ENCODE peak calls at places on chromosome 9, in seven cellular contexts. One of them, this sample, is unnamed.

GRCh38 chr9:18673179-18673578 is 199.2 kb downstream of the ADAMTSL1 start:
- DNase-seq in head of caudate nucleus: no peak
- DNase-seq in hypothalamus: no peak
- DNase-seq in hippocampal formation: no peak
- DNase-seq in activated T-helper 9 cell treated with anti-CD3 and anti-CD28 coated beads, Interleukin-2, amount 50 U/mL, for 16 hours: no peak
- DNase-seq in naive thymus-derived CD8-positive, alpha-beta T cell: no peak
- DNase-seq in ELR: no peak
- DNase-seq in this sample: no peak

GRCh38 chr9:129333961-129334743 is 156.1 kb upstream of the IER5L start:
- DNase-seq in head of caudate nucleus: peak
- DNase-seq in activated T-helper 9 cell treated with anti-CD3 and anti-CD28 coated beads, Interleukin-2, amount 50 U/mL, for 16 hours: no peak
- DNase-seq in ELR: peak
- DNase-seq in hypothalamus: peak
- DNase-seq in hippocampal formation: peak
- DNase-seq in naive thymus-derived CD8-positive, alpha-beta T cell: peak
- DNase-seq in this sample: peak

GRCh38 chr9:112000743-112001142 is 104.1 kb downstream of the UGCG start:
- DNase-seq in naive thymus-derived CD8-positive, alpha-beta T cell: no peak
- DNase-seq in hippocampal formation: no peak
- DNase-seq in hypothalamus: no peak
- DNase-seq in ELR: no peak
- DNase-seq in activated T-helper 9 cell treated with anti-CD3 and anti-CD28 coated beads, Interleukin-2, amount 50 U/mL, for 16 hours: no peak
- DNase-seq in head of caudate nucleus: no peak
- DNase-seq in this sample: no peak

GRCh38 chr9:16873131-16873787 is 2.8 kb upstream of the BNC2 start:
- DNase-seq in hippocampal formation: no peak
- DNase-seq in head of caudate nucleus: no peak
- DNase-seq in naive thymus-derived CD8-positive, alpha-beta T cell: no peak
- DNase-seq in activated T-helper 9 cell treated with anti-CD3 and anti-CD28 coated beads, Interleukin-2, amount 50 U/mL, for 16 hours: no peak
- DNase-seq in hypothalamus: no peak
- DNase-seq in ELR: peak
- DNase-seq in this sample: no peak

GRCh38 chr9:107782381-107782780 is 292.8 kb upstream of the KLF4 start:
- DNase-seq in hypothalamus: no peak
- DNase-seq in hippocampal formation: no peak
- DNase-seq in naive thymus-derived CD8-positive, alpha-beta T cell: no peak
- DNase-seq in activated T-helper 9 cell treated with anti-CD3 and anti-CD28 coated beads, Interleukin-2, amount 50 U/mL, for 16 hours: no peak
- DNase-seq in head of caudate nucleus: no peak
- DNase-seq in ELR: peak
- DNase-seq in this sample: no peak

GRCh38 chr9:111601237-111602018 is 2.0 kb upstream of the PTGR1 start:
- DNase-seq in head of caudate nucleus: no peak
- DNase-seq in naive thymus-derived CD8-positive, alpha-beta T cell: no peak
- DNase-seq in hippocampal formation: no peak
- DNase-seq in ELR: peak
- DNase-seq in hypothalamus: no peak
- DNase-seq in activated T-helper 9 cell treated with anti-CD3 and anti-CD28 coated beads, Interleukin-2, amount 50 U/mL, for 16 hours: no peak
- DNase-seq in this sample: no peak

GRCh38 chr9:124280176-124280691 is 22.5 kb downstream of the NEK6 start:
- DNase-seq in head of caudate nucleus: no peak
- DNase-seq in naive thymus-derived CD8-positive, alpha-beta T cell: no peak
- DNase-seq in activated T-helper 9 cell treated with anti-CD3 and anti-CD28 coated beads, Interleukin-2, amount 50 U/mL, for 16 hours: no peak
- DNase-seq in hippocampal formation: no peak
- DNase-seq in ELR: peak
- DNase-seq in hypothalamus: no peak
- DNase-seq in this sample: peak

GRCh38 chr9:36729902-36730301 is 157.2 kb downstream of the MELK start:
- DNase-seq in hippocampal formation: no peak
- DNase-seq in naive thymus-derived CD8-positive, alpha-beta T cell: no peak
- DNase-seq in ELR: peak
- DNase-seq in activated T-helper 9 cell treated with anti-CD3 and anti-CD28 coated beads, Interleukin-2, amount 50 U/mL, for 16 hours: no peak
- DNase-seq in hypothalamus: no peak
- DNase-seq in head of caudate nucleus: no peak
- DNase-seq in this sample: no peak

GRCh38 chr9:127347831-127348699 is 48.9 kb upstream of the SLC2A8 start:
- DNase-seq in hippocampal formation: peak
- DNase-seq in ELR: peak
- DNase-seq in activated T-helper 9 cell treated with anti-CD3 and anti-CD28 coated beads, Interleukin-2, amount 50 U/mL, for 16 hours: no peak
- DNase-seq in head of caudate nucleus: no peak
- DNase-seq in naive thymus-derived CD8-positive, alpha-beta T cell: no peak
- DNase-seq in hypothalamus: no peak
- DNase-seq in this sample: no peak

GRCh38 chr9:101671567-101671966 is 66.9 kb downstream of the GRIN3A start:
- DNase-seq in head of caudate nucleus: no peak
- DNase-seq in hippocampal formation: no peak
- DNase-seq in hypothalamus: no peak
- DNase-seq in activated T-helper 9 cell treated with anti-CD3 and anti-CD28 coated beads, Interleukin-2, amount 50 U/mL, for 16 hours: no peak
- DNase-seq in naive thymus-derived CD8-positive, alpha-beta T cell: no peak
- DNase-seq in ELR: no peak
- DNase-seq in this sample: no peak

GRCh38 chr9:83457005-83457404 is 81.2 kb downstream of the FRMD3 start:
- DNase-seq in head of caudate nucleus: no peak
- DNase-seq in hippocampal formation: no peak
- DNase-seq in activated T-helper 9 cell treated with anti-CD3 and anti-CD28 coated beads, Interleukin-2, amount 50 U/mL, for 16 hours: no peak
- DNase-seq in hypothalamus: no peak
- DNase-seq in ELR: no peak
- DNase-seq in naive thymus-derived CD8-positive, alpha-beta T cell: no peak
- DNase-seq in this sample: no peak

GRCh38 chr9:93576296-93577044 is at the start of gene PHF2:
- DNase-seq in hippocampal formation: no peak
- DNase-seq in naive thymus-derived CD8-positive, alpha-beta T cell: peak
- DNase-seq in ELR: peak
- DNase-seq in hypothalamus: no peak
- DNase-seq in activated T-helper 9 cell treated with anti-CD3 and anti-CD28 coated beads, Interleukin-2, amount 50 U/mL, for 16 hours: no peak
- DNase-seq in head of caudate nucleus: no peak
- DNase-seq in this sample: no peak

GRCh38 chr9:136578620-136578914 is 32.7 kb upstream of the NOTCH1 start:
- DNase-seq in ELR: no peak
- DNase-seq in hypothalamus: no peak
- DNase-seq in head of caudate nucleus: no peak
- DNase-seq in activated T-helper 9 cell treated with anti-CD3 and anti-CD28 coated beads, Interleukin-2, amount 50 U/mL, for 16 hours: no peak
- DNase-seq in hippocampal formation: no peak
- DNase-seq in naive thymus-derived CD8-positive, alpha-beta T cell: no peak
- DNase-seq in this sample: no peak

GRCh38 chr9:137982132-137982666 is 104.6 kb downstream of the CACNA1B start:
- DNase-seq in hippocampal formation: no peak
- DNase-seq in ELR: no peak
- DNase-seq in naive thymus-derived CD8-positive, alpha-beta T cell: no peak
- DNase-seq in head of caudate nucleus: no peak
- DNase-seq in hypothalamus: no peak
- DNase-seq in activated T-helper 9 cell treated with anti-CD3 and anti-CD28 coated beads, Interleukin-2, amount 50 U/mL, for 16 hours: no peak
- DNase-seq in this sample: no peak

GRCh38 chr9:68981825-68982224 is 32.1 kb downstream of the PRKACG start:
- DNase-seq in head of caudate nucleus: no peak
- DNase-seq in naive thymus-derived CD8-positive, alpha-beta T cell: no peak
- DNase-seq in ELR: no peak
- DNase-seq in hippocampal formation: no peak
- DNase-seq in hypothalamus: no peak
- DNase-seq in activated T-helper 9 cell treated with anti-CD3 and anti-CD28 coated beads, Interleukin-2, amount 50 U/mL, for 16 hours: no peak
- DNase-seq in this sample: no peak

GRCh38 chr9:81560851-81561732 is 128.3 kb downstream of the TLE1 start:
- DNase-seq in ELR: no peak
- DNase-seq in head of caudate nucleus: no peak
- DNase-seq in naive thymus-derived CD8-positive, alpha-beta T cell: no peak
- DNase-seq in hypothalamus: no peak
- DNase-seq in hippocampal formation: no peak
- DNase-seq in activated T-helper 9 cell treated with anti-CD3 and anti-CD28 coated beads, Interleukin-2, amount 50 U/mL, for 16 hours: no peak
- DNase-seq in this sample: no peak

GRCh38 chr9:130138791-130139190 is 33.4 kb upstream of the NCS1 start:
- DNase-seq in activated T-helper 9 cell treated with anti-CD3 and anti-CD28 coated beads, Interleukin-2, amount 50 U/mL, for 16 hours: no peak
- DNase-seq in ELR: peak
- DNase-seq in naive thymus-derived CD8-positive, alpha-beta T cell: peak
- DNase-seq in hypothalamus: no peak
- DNase-seq in hippocampal formation: peak
- DNase-seq in head of caudate nucleus: peak
- DNase-seq in this sample: peak

GRCh38 chr9:36292641-36293040 is 34.4 kb upstream of the GNE start:
- DNase-seq in hippocampal formation: no peak
- DNase-seq in naive thymus-derived CD8-positive, alpha-beta T cell: no peak
- DNase-seq in activated T-helper 9 cell treated with anti-CD3 and anti-CD28 coated beads, Interleukin-2, amount 50 U/mL, for 16 hours: no peak
- DNase-seq in ELR: no peak
- DNase-seq in hypothalamus: no peak
- DNase-seq in head of caudate nucleus: no peak
- DNase-seq in this sample: no peak

GRCh38 chr9:107486674-107487520 is 2.7 kb downstream of the KLF4 start:
- DNase-seq in hippocampal formation: no peak
- DNase-seq in naive thymus-derived CD8-positive, alpha-beta T cell: no peak
- DNase-seq in hypothalamus: no peak
- DNase-seq in ELR: no peak
- DNase-seq in head of caudate nucleus: no peak
- DNase-seq in activated T-helper 9 cell treated with anti-CD3 and anti-CD28 coated beads, Interleukin-2, amount 50 U/mL, for 16 hours: no peak
- DNase-seq in this sample: no peak

GRCh38 chr9:21096172-21096900 is 18.6 kb upstream of the IFNB1 start:
- DNase-seq in head of caudate nucleus: no peak
- DNase-seq in activated T-helper 9 cell treated with anti-CD3 and anti-CD28 coated beads, Interleukin-2, amount 50 U/mL, for 16 hours: no peak
- DNase-seq in ELR: peak
- DNase-seq in hypothalamus: no peak
- DNase-seq in naive thymus-derived CD8-positive, alpha-beta T cell: peak
- DNase-seq in hippocampal formation: peak
- DNase-seq in this sample: peak

GRCh38 chr9:37371565-37372464 is 50.7 kb upstream of the GRHPR start:
- DNase-seq in activated T-helper 9 cell treated with anti-CD3 and anti-CD28 coated beads, Interleukin-2, amount 50 U/mL, for 16 hours: no peak
- DNase-seq in naive thymus-derived CD8-positive, alpha-beta T cell: no peak
- DNase-seq in hippocampal formation: no peak
- DNase-seq in head of caudate nucleus: no peak
- DNase-seq in ELR: peak
- DNase-seq in hypothalamus: no peak
- DNase-seq in this sample: no peak

GRCh38 chr9:24245988-24246387 is 299.7 kb downstream of the IZUMO3 start:
- DNase-seq in naive thymus-derived CD8-positive, alpha-beta T cell: no peak
- DNase-seq in activated T-helper 9 cell treated with anti-CD3 and anti-CD28 coated beads, Interleukin-2, amount 50 U/mL, for 16 hours: no peak
- DNase-seq in hypothalamus: no peak
- DNase-seq in ELR: peak
- DNase-seq in head of caudate nucleus: no peak
- DNase-seq in hippocampal formation: no peak
- DNase-seq in this sample: peak

GRCh38 chr9:35867538-35867937 is 2.7 kb downstream of the OR13J1 start:
- DNase-seq in head of caudate nucleus: no peak
- DNase-seq in naive thymus-derived CD8-positive, alpha-beta T cell: no peak
- DNase-seq in hypothalamus: no peak
- DNase-seq in activated T-helper 9 cell treated with anti-CD3 and anti-CD28 coated beads, Interleukin-2, amount 50 U/mL, for 16 hours: no peak
- DNase-seq in hippocampal formation: no peak
- DNase-seq in ELR: no peak
- DNase-seq in this sample: no peak

GRCh38 chr9:83964973-83965349 is 15.1 kb downstream of the HNRNPK start:
- DNase-seq in hippocampal formation: no peak
- DNase-seq in ELR: peak
- DNase-seq in hypothalamus: no peak
- DNase-seq in head of caudate nucleus: no peak
- DNase-seq in naive thymus-derived CD8-positive, alpha-beta T cell: no peak
- DNase-seq in activated T-helper 9 cell treated with anti-CD3 and anti-CD28 coated beads, Interleukin-2, amount 50 U/mL, for 16 hours: no peak
- DNase-seq in this sample: no peak

GRCh38 chr9:21465859-21466518 is 16.1 kb downstream of the IFNE start:
- DNase-seq in activated T-helper 9 cell treated with anti-CD3 and anti-CD28 coated beads, Interleukin-2, amount 50 U/mL, for 16 hours: no peak
- DNase-seq in hypothalamus: no peak
- DNase-seq in hippocampal formation: peak
- DNase-seq in naive thymus-derived CD8-positive, alpha-beta T cell: no peak
- DNase-seq in head of caudate nucleus: no peak
- DNase-seq in ELR: peak
- DNase-seq in this sample: peak

GRCh38 chr9:91062281-91062680 is 260.7 kb downstream of the SYK start:
- DNase-seq in hippocampal formation: no peak
- DNase-seq in naive thymus-derived CD8-positive, alpha-beta T cell: no peak
- DNase-seq in activated T-helper 9 cell treated with anti-CD3 and anti-CD28 coated beads, Interleukin-2, amount 50 U/mL, for 16 hours: no peak
- DNase-seq in head of caudate nucleus: no peak
- DNase-seq in hypothalamus: no peak
- DNase-seq in ELR: no peak
- DNase-seq in this sample: no peak

GRCh38 chr9:135303280-135303647 is 176.3 kb upstream of the PPP1R26 start:
- DNase-seq in ELR: no peak
- DNase-seq in naive thymus-derived CD8-positive, alpha-beta T cell: no peak
- DNase-seq in hypothalamus: no peak
- DNase-seq in hippocampal formation: no peak
- DNase-seq in head of caudate nucleus: no peak
- DNase-seq in activated T-helper 9 cell treated with anti-CD3 and anti-CD28 coated beads, Interleukin-2, amount 50 U/mL, for 16 hours: no peak
- DNase-seq in this sample: no peak